ENCODE peak calls at places on chromosomes 16 and 17, in five cellular contexts. One of them, this sample, is unnamed.

GRCh38 chr16:70392606-70393005 is 45.9 kb downstream of the DDX19A start:
- DNase-seq in activated T-cell treated with anti-CD3 and anti-CD28 coated beads for 1 hour: no peak
- DNase-seq in GM10248: no peak
- DNase-seq in AG04449: no peak
- DNase-seq in tibial artery: no peak
- DNase-seq in this sample: no peak

GRCh38 chr17:44353656-44354331 is 8.7 kb downstream of the GRN start:
- DNase-seq in activated T-cell treated with anti-CD3 and anti-CD28 coated beads for 1 hour: no peak
- DNase-seq in GM10248: peak; percentile 49
- DNase-seq in AG04449: no peak
- DNase-seq in tibial artery: no peak
- DNase-seq in this sample: no peak

GRCh38 chr17:2212328-2212981 is 91.1 kb downstream of the SMG6 start:
- DNase-seq in activated T-cell treated with anti-CD3 and anti-CD28 coated beads for 1 hour: no peak
- DNase-seq in GM10248: no peak
- DNase-seq in AG04449: no peak
- DNase-seq in tibial artery: peak; percentile 85
- DNase-seq in this sample: no peak

GRCh38 chr17:5000237-5000639 is 2.5 kb downstream of the KIF1C start:
- DNase-seq in activated T-cell treated with anti-CD3 and anti-CD28 coated beads for 1 hour: no peak
- DNase-seq in GM10248: no peak
- DNase-seq in AG04449: no peak
- DNase-seq in tibial artery: peak; percentile 94
- DNase-seq in this sample: no peak

GRCh38 chr17:78868391-78868790 is 27.8 kb upstream of the USP36 start:
- DNase-seq in activated T-cell treated with anti-CD3 and anti-CD28 coated beads for 1 hour: no peak
- DNase-seq in GM10248: no peak
- DNase-seq in AG04449: peak; percentile 41
- DNase-seq in tibial artery: no peak
- DNase-seq in this sample: no peak

GRCh38 chr16:56639045-56639444 is 579 bp downstream of the MT1A start:
- DNase-seq in activated T-cell treated with anti-CD3 and anti-CD28 coated beads for 1 hour: no peak
- DNase-seq in GM10248: no peak
- DNase-seq in AG04449: no peak
- DNase-seq in tibial artery: no peak
- DNase-seq in this sample: no peak

GRCh38 chr17:36598951-36599401 is 2.4 kb upstream of the MRM1 start:
- DNase-seq in activated T-cell treated with anti-CD3 and anti-CD28 coated beads for 1 hour: no peak
- DNase-seq in GM10248: no peak
- DNase-seq in AG04449: no peak
- DNase-seq in tibial artery: no peak
- DNase-seq in this sample: no peak

GRCh38 chr17:44979426-44980273 is 11.5 kb upstream of the C1QL1 start:
- DNase-seq in activated T-cell treated with anti-CD3 and anti-CD28 coated beads for 1 hour: no peak
- DNase-seq in GM10248: no peak
- DNase-seq in AG04449: no peak
- DNase-seq in tibial artery: no peak
- DNase-seq in this sample: no peak

GRCh38 chr17:73657473-73658116 is 13.3 kb upstream of the SDK2 start:
- DNase-seq in activated T-cell treated with anti-CD3 and anti-CD28 coated beads for 1 hour: no peak
- DNase-seq in GM10248: no peak
- DNase-seq in AG04449: no peak
- DNase-seq in tibial artery: no peak
- DNase-seq in this sample: no peak

GRCh38 chr17:71118039-71118438 is 948.7 kb downstream of the KCNJ2 start:
- DNase-seq in activated T-cell treated with anti-CD3 and anti-CD28 coated beads for 1 hour: no peak
- DNase-seq in GM10248: no peak
- DNase-seq in AG04449: no peak
- DNase-seq in tibial artery: no peak
- DNase-seq in this sample: no peak

GRCh38 chr17:2214047-2214717 is 89.4 kb downstream of the SMG6 start:
- DNase-seq in activated T-cell treated with anti-CD3 and anti-CD28 coated beads for 1 hour: no peak
- DNase-seq in GM10248: no peak
- DNase-seq in AG04449: no peak
- DNase-seq in tibial artery: peak; percentile 80
- DNase-seq in this sample: no peak